ENCODE peak calls at places on chromosome 15, in four cellular contexts. O is GM12865, A is choroid plexus epithelial cell, U is IMR-90. Y is an unnamed sample.

GRCh38 chr15:60798821-60799220 is 319.9 kb upstream of the ICE2 start:
- DNase-seq in O (peak; percentile 52), A (peak; percentile 83), U (peak; percentile 79), Y (no peak)

GRCh38 chr15:65660927-65661326 is 39.2 kb downstream of the SLC24A1 start:
- DNase-seq in O (no peak), A (peak; percentile 59), U (peak; percentile 70), Y (no peak)

GRCh38 chr15:99907698-99908097 is 174.5 kb upstream of the LYSMD4 start:
- DNase-seq in O (no peak), A (no peak), U (no peak), Y (no peak)

GRCh38 chr15:63553388-63553791 is 43.8 kb upstream of the FBXL22 start:
- DNase-seq in O (no peak), A (peak; percentile 99), U (peak; percentile 97), Y (no peak)

GRCh38 chr15:98873441-98874218 is 134.0 kb downstream of the PGPEP1L start:
- DNase-seq in O (peak; percentile 70), A (peak; percentile 89), U (peak; percentile 83), Y (no peak)

GRCh38 chr15:65580287-65580686 is 30.6 kb downstream of the INTS14 start:
- DNase-seq in O (no peak), A (peak; percentile 86), U (peak; percentile 86), Y (no peak)

GRCh38 chr15:92142242-92143232 is 251.1 kb upstream of the ST8SIA2 start:
- DNase-seq in O (no peak), A (no peak), U (no peak), Y (no peak)

GRCh38 chr15:76336254-76337046 is at the start of gene ISL2:
- DNase-seq in O (peak; percentile 97), A (peak; percentile 40), U (peak; percentile 96), Y (peak; percentile 82)

GRCh38 chr15:34365836-34366235 is 1.2 kb downstream of the LPCAT4 start:
- DNase-seq in O (peak; percentile 30), A (no peak), U (no peak), Y (no peak)

GRCh38 chr15:94232107-94232506 is 746 bp downstream of the MCTP2 start:
- DNase-seq in O (no peak), A (no peak), U (no peak), Y (no peak)

GRCh38 chr15:31280037-31280830 is 46.4 kb upstream of the KLF13 start:
- DNase-seq in O (no peak), A (no peak), U (no peak), Y (peak; percentile 73)

GRCh38 chr15:26050271-26050670 is 187.1 kb upstream of the ATP10A start:
- DNase-seq in O (no peak), A (no peak), U (no peak), Y (no peak)

GRCh38 chr15:60477991-60478632 is 830 bp downstream of the ICE2 start:
- DNase-seq in O (peak; percentile 31), A (peak; percentile 44), U (peak; percentile 49), Y (no peak)

GRCh38 chr15:70089692-70089971 is 8.1 kb downstream of the TLE3 start:
- DNase-seq in O (no peak), A (no peak), U (no peak), Y (no peak)
- TF ChIP-seq CTCF in O (no peak), A (no peak), U (no peak), Y (no peak)

GRCh38 chr15:38455096-38455495 is 1.2 kb downstream of the FAM98B start:
- DNase-seq in O (no peak), A (peak; percentile 19), U (peak; percentile 48), Y (no peak)
- TF ChIP-seq CTCF in O (no peak), A (no peak), U (no peak), Y (no peak)

GRCh38 chr15:27608248-27608647 is 490.9 kb downstream of the OCA2 start:
- DNase-seq in O (no peak), A (no peak), U (no peak), Y (no peak)
- TF ChIP-seq CTCF in O (no peak), A (no peak), U (no peak), Y (no peak)

GRCh38 chr15:81413851-81414250 is 39.8 kb upstream of the TMC3 start:
- DNase-seq in O (no peak), A (no peak), U (no peak), Y (no peak)
- TF ChIP-seq CTCF in O (no peak), A (no peak), U (no peak), Y (no peak)

GRCh38 chr15:44427756-44428724 is 611 bp downstream of the CTDSPL2 start:
- DNase-seq in O (peak; percentile 54), A (peak; percentile 66), U (peak; percentile 65), Y (no peak)
- TF ChIP-seq CTCF in O (no peak), A (no peak), U (no peak), Y (peak; percentile 13)

GRCh38 chr15:72770673-72771328 is 12.8 kb downstream of the ADPGK start:
- DNase-seq in O (peak; percentile 30), A (peak; percentile 35), U (no peak), Y (no peak)
- TF ChIP-seq CTCF in O (peak; percentile 9), A (peak; percentile 46), U (peak; percentile 5), Y (peak; percentile 17)

GRCh38 chr15:67796728-67797127 is 28.6 kb upstream of the SKOR1 start:
- DNase-seq in O (no peak), A (peak; percentile 20), U (no peak), Y (peak; percentile 25)
- TF ChIP-seq CTCF in O (no peak), A (no peak), U (no peak), Y (no peak)

GRCh38 chr15:73992594-73992898 is 451 bp upstream of the STOML1 start:
- DNase-seq in O (no peak), A (no peak), U (no peak), Y (no peak)
- TF ChIP-seq CTCF in O (no peak), A (no peak), U (no peak), Y (peak; percentile 16)

GRCh38 chr15:101254157-101255065 is 2.6 kb upstream of the CHSY1 start:
- DNase-seq in O (no peak), A (no peak), U (no peak), Y (no peak)

GRCh38 chr15:101255066-101255415 is 3.2 kb upstream of the CHSY1 start:
- DNase-seq in O (no peak), A (no peak), U (peak; percentile 41), Y (no peak)

GRCh38 chr15:101255615-101256350 is 3.9 kb upstream of the CHSY1 start:
- DNase-seq in O (no peak), A (peak; percentile 93), U (peak; percentile 92), Y (no peak)

GRCh38 chr15:101258238-101259144 is 6.6 kb upstream of the CHSY1 start:
- DNase-seq in O (peak; percentile 80), A (peak; percentile 90), U (peak; percentile 80), Y (no peak)

GRCh38 chr15:101256756-101257155 is 4.9 kb upstream of the CHSY1 start:
- DNase-seq in O (no peak), A (no peak), U (no peak), Y (no peak)
- TF ChIP-seq CTCF in O (peak; percentile 29), A (peak; percentile 49), U (peak; percentile 30), Y (peak; percentile 36)